ENCODE peak calls at places on chromosome 9, in eight cellular contexts. F, M, D, I, K, H, T and W are unnamed samples.

GRCh38 chr9:126959917-126960316 is 45.3 kb downstream of the RALGPS1 start:
- DNase-seq in F (no peak), M (no peak), D (no peak), I (no peak), K (no peak), H (no peak), T (no peak), W (no peak)

GRCh38 chr9:95268681-95269080 is 48.8 kb downstream of the FANCC start:
- DNase-seq in F (no peak), M (no peak), D (no peak), I (no peak), K (no peak), H (no peak), T (no peak), W (no peak)

GRCh38 chr9:21744874-21745273 is 57.6 kb upstream of the MTAP start:
- DNase-seq in F (no peak), M (no peak), D (no peak), I (no peak), K (no peak), H (no peak), T (no peak), W (no peak)

GRCh38 chr9:112003538-112003937 is 106.9 kb downstream of the UGCG start:
- DNase-seq in F (no peak), M (no peak), D (no peak), I (no peak), K (no peak), H (no peak), T (no peak), W (no peak)

GRCh38 chr9:71916834-71917534 is 5.5 kb downstream of the C9orf85 start:
- DNase-seq in F (no peak), M (no peak), D (no peak), I (no peak), K (no peak), H (no peak), T (no peak), W (no peak)

GRCh38 chr9:110926828-110927227 is 111.4 kb downstream of the LPAR1 start:
- DNase-seq in F (no peak), M (no peak), D (no peak), I (no peak), K (no peak), H (no peak), T (no peak), W (no peak)

GRCh38 chr9:28093141-28093540 is 519.9 kb upstream of the C9orf72 start:
- DNase-seq in F (no peak), M (no peak), D (no peak), I (no peak), K (no peak), H (no peak), T (no peak), W (no peak)

GRCh38 chr9:34430843-34431437 is 27.4 kb downstream of the FAM219A start:
- DNase-seq in F (peak; percentile 68), M (no peak), D (peak; percentile 72), I (peak; percentile 78), K (peak; percentile 62), H (no peak), T (peak; percentile 27), W (peak; percentile 66)

GRCh38 chr9:116594552-116594951 is 92.6 kb upstream of the TRIM32 start:
- DNase-seq in F (no peak), M (no peak), D (peak; percentile 23), I (no peak), K (no peak), H (no peak), T (peak; percentile 22), W (peak; percentile 24)

GRCh38 chr9:92961627-92962302 is 14.4 kb downstream of the FGD3 start:
- DNase-seq in F (no peak), M (no peak), D (no peak), I (no peak), K (no peak), H (no peak), T (no peak), W (no peak)

GRCh38 chr9:73230257-73230656 is 78.6 kb downstream of the ANXA1 start:
- DNase-seq in F (no peak), M (no peak), D (no peak), I (no peak), K (no peak), H (no peak), T (no peak), W (no peak)

GRCh38 chr9:126548312-126548711 is 65.4 kb upstream of the LMX1B start:
- DNase-seq in F (no peak), M (no peak), D (no peak), I (no peak), K (no peak), H (no peak), T (no peak), W (no peak)

GRCh38 chr9:78121488-78121887 is 89.9 kb upstream of the GNAQ start:
- DNase-seq in F (peak; percentile 70), M (no peak), D (peak; percentile 56), I (peak; percentile 67), K (peak; percentile 80), H (peak; percentile 34), T (peak; percentile 63), W (peak; percentile 60)

GRCh38 chr9:33852216-33852826 is 35.4 kb downstream of the UBE2R2 start:
- DNase-seq in F (peak; percentile 82), M (peak; percentile 47), D (peak; percentile 79), I (no peak), K (peak; percentile 76), H (peak; percentile 61), T (peak; percentile 83), W (peak; percentile 79)

GRCh38 chr9:4678679-4679267 is 596 bp upstream of the CDC37L1 start:
- DNase-seq in F (no peak), M (no peak), D (no peak), I (no peak), K (no peak), H (no peak), T (no peak), W (no peak)

GRCh38 chr9:106075568-106075967 is 381.2 kb downstream of the TMEM38B start:
- DNase-seq in F (no peak), M (no peak), D (no peak), I (no peak), K (no peak), H (no peak), T (no peak), W (no peak)

GRCh38 chr9:111789881-111790280 is 4.9 kb downstream of the SHOC1 start:
- DNase-seq in F (no peak), M (no peak), D (no peak), I (no peak), K (no peak), H (no peak), T (no peak), W (no peak)

GRCh38 chr9:32378496-32378895 is 5.9 kb upstream of the ACO1 start:
- DNase-seq in F (no peak), M (peak; percentile 52), D (peak; percentile 47), I (no peak), K (no peak), H (peak; percentile 64), T (no peak), W (no peak)

GRCh38 chr9:133883356-133883755 is 108.8 kb downstream of the VAV2 start:
- DNase-seq in F (no peak), M (no peak), D (no peak), I (no peak), K (no peak), H (no peak), T (no peak), W (no peak)

GRCh38 chr9:103410059-103410458 is 414.9 kb downstream of the CYLC2 start:
- DNase-seq in F (no peak), M (no peak), D (no peak), I (no peak), K (no peak), H (no peak), T (no peak), W (no peak)

GRCh38 chr9:6239048-6239461 is 23.4 kb downstream of the IL33 start:
- DNase-seq in F (no peak), M (no peak), D (no peak), I (no peak), K (no peak), H (no peak), T (no peak), W (no peak)

DNA sequence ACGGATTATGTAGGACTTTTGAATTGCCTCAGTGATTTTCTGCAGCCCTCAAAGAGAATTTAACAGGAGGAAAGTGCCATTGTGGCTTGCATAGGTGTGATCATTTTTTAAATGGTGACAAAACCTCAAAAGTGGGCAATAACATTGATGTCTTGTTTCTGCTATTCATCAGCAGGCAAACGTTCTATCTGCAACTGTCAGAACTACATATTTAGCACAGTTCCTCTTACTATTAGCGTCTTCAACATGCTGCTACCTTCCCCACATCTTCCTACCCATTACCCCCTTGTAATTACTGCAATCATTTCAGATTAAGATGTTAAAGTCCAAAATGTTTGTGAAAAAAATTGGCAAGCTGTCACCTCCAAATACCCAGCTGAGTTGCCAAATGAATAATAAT is 254.6 kb downstream of the SMARCA2 start:
- DNase-seq in F (no peak), M (no peak), D (no peak), I (no peak), K (no peak), H (no peak), T (no peak), W (no peak)
- H3K4me3 ChIP-seq in F (no peak overlapping the region), M (no peak overlapping the region), D (no peak overlapping the region), I (no peak overlapping the region), K (no peak overlapping the region), H (no peak overlapping the region), T (no peak overlapping the region), W (no peak overlapping the region)

GRCh38 chr9:124198948-124199347 is 58.8 kb upstream of the NEK6 start:
- DNase-seq in F (no peak), M (no peak), D (no peak), I (peak; percentile 56), K (peak; percentile 41), H (no peak), T (no peak), W (no peak)
- H3K4me1 ChIP-seq in F (peaks cover 8% of the 10 kb centered on the region), M (no peaks in the 10 kb centered on the region), D (no peaks in the 10 kb centered on the region), I (peaks cover 2% of the 10 kb centered on the region), K (no peaks in the 10 kb centered on the region), H (peaks cover 23% of the 10 kb centered on the region), T (no peaks in the 10 kb centered on the region), W (no peaks in the 10 kb centered on the region)

GRCh38 chr9:87256973-87257372 is 240.7 kb upstream of the DAPK1 start:
- DNase-seq in F (no peak), M (no peak), D (no peak), I (no peak), K (no peak), H (no peak), T (no peak), W (no peak)
- H3K4me3 ChIP-seq in F (no peak overlapping the region), M (no peak overlapping the region), D (no peak overlapping the region), I (no peak overlapping the region), K (no peak overlapping the region), H (no peak overlapping the region), T (no peak overlapping the region), W (no peak overlapping the region)

GRCh38 chr9:136547508-136548215 is 1.8 kb upstream of the NOTCH1 start:
- DNase-seq in F (no peak), M (no peak), D (no peak), I (no peak), K (no peak), H (no peak), T (no peak), W (no peak)

GRCh38 chr9:136544549-136545064 is 1.2 kb downstream of the NOTCH1 start:
- DNase-seq in F (no peak), M (no peak), D (no peak), I (no peak), K (peak; percentile 76), H (no peak), T (peak; percentile 56), W (peak; percentile 64)

GRCh38 chr9:136545065-136545965 is 533 bp downstream of the NOTCH1 start:
- DNase-seq in F (no peak), M (no peak), D (no peak), I (no peak), K (no peak), H (peak; percentile 66), T (no peak), W (no peak)

GRCh38 chr9:136545966-136546696 is at the start of gene NOTCH1:
- DNase-seq in F (peak; percentile 93), M (no peak), D (peak; percentile 87), I (peak; percentile 98), K (peak; percentile 97), H (peak; percentile 84), T (peak; percentile 89), W (peak; percentile 92)

GRCh38 chr9:136546697-136547481 is 1.0 kb upstream of the NOTCH1 start:
- DNase-seq in F (peak; percentile 78), M (no peak), D (peak; percentile 67), I (peak; percentile 93), K (peak; percentile 86), H (peak; percentile 45), T (peak; percentile 80), W (peak; percentile 79)
- H3K4me1 ChIP-seq in F (peaks cover 63% of the 10 kb centered on the region), M (peaks cover 14% of the 10 kb centered on the region), D (peaks cover 19% of the 10 kb centered on the region), I (peaks cover 46% of the 10 kb centered on the region), K (no peaks in the 10 kb centered on the region), H (peaks cover 49% of the 10 kb centered on the region), T (peaks cover 4% of the 10 kb centered on the region), W (peaks cover 22% of the 10 kb centered on the region)